ENCODE peak calls at places on chromosomes 11 and 22, in five cellular contexts. K is neural crest cell, V is dorsolateral prefrontal cortex, B is cardiac muscle cell, M is fibroblast of pulmonary artery. Z is an unnamed sample.

GRCh38 chr11:30281476-30282288 is 41.2 kb upstream of the ARL14EP start:
- DNase-seq in M (no peak), B (no peak), V (no peak), K (no peak), Z (no peak)

GRCh38 chr22:23306438-23306921 is 126.2 kb downstream of the BCR start:
- DNase-seq in M (peak; percentile 95), B (peak; percentile 86), V (no peak), K (no peak), Z (peak; percentile 66)

GRCh38 chr11:123475478-123475877 is 45.4 kb downstream of the GRAMD1B start:
- DNase-seq in V (no peak), B (peak; percentile 65), M (peak; percentile 77), K (peak; percentile 10), Z (no peak)

GRCh38 chr11:43747130-43747802 is 66.7 kb downstream of the HSD17B12 start:
- DNase-seq in B (no peak), K (no peak), V (no peak), M (no peak), Z (no peak)

GRCh38 chr11:76668362-76669155 is 2.0 kb downstream of the LRRC32 start:
- DNase-seq in K (no peak), M (no peak), V (no peak), B (no peak), Z (no peak)

GRCh38 chr11:69000831-69001245 is 12.2 kb downstream of the MRGPRF start:
- DNase-seq in V (no peak), K (no peak), M (peak; percentile 85), B (peak; percentile 87), Z (no peak)

GRCh38 chr11:65766535-65766934 is 14.2 kb downstream of the AP5B1 start:
- DNase-seq in K (no peak), B (peak; percentile 72), V (no peak), M (no peak), Z (no peak)

GRCh38 chr11:19730373-19730772 is 17.7 kb downstream of the NAV2 start:
- DNase-seq in V (peak; percentile 67), B (no peak), M (no peak), K (no peak), Z (no peak)

GRCh38 chr22:38176170-38176741 is 5.4 kb downstream of the PLA2G6 start:
- DNase-seq in V (no peak), B (peak; percentile 89), K (no peak), M (peak; percentile 97), Z (no peak)

GRCh38 chr22:44151661-44152060 is 29.1 kb upstream of the PARVG start:
- DNase-seq in B (peak; percentile 94), M (peak; percentile 86), K (no peak), V (no peak), Z (no peak)

GRCh38 chr11:16000065-16000464 is 356.3 kb downstream of the SOX6 start:
- DNase-seq in K (no peak), M (peak; percentile 84), B (peak; percentile 85), V (no peak), Z (no peak)

GRCh38 chr11:91926967-91927366 is 297.7 kb upstream of the FAT3 start:
- DNase-seq in V (no peak), K (no peak), B (peak; percentile 16), M (peak; percentile 50), Z (no peak)

GRCh38 chr11:108960498-108960897 is 295.6 kb downstream of the DDX10 start:
- DNase-seq in B (no peak), M (no peak), V (peak; percentile 38), K (no peak), Z (no peak)

GRCh38 chr11:108959874-108960273 is 295.0 kb downstream of the DDX10 start:
- DNase-seq in V (no peak), K (no peak), B (no peak), M (no peak), Z (no peak)

GRCh38 chr11:108961095-108961494 is 296.2 kb downstream of the DDX10 start:
- DNase-seq in M (no peak), B (no peak), K (no peak), V (no peak), Z (no peak)

GRCh38 chr11:108959124-108959761 is 294.4 kb downstream of the DDX10 start:
- DNase-seq in M (no peak), K (no peak), B (no peak), V (no peak), Z (no peak)

GRCh38 chr11:108958446-108959123 is 293.7 kb downstream of the DDX10 start:
- DNase-seq in V (no peak), M (peak; percentile 50), B (peak; percentile 43), K (no peak), Z (no peak)
- TF ChIP-seq CTCF in V (no peak), M (no peak), B (no peak), K (no peak), Z (no peak)

DNA sequence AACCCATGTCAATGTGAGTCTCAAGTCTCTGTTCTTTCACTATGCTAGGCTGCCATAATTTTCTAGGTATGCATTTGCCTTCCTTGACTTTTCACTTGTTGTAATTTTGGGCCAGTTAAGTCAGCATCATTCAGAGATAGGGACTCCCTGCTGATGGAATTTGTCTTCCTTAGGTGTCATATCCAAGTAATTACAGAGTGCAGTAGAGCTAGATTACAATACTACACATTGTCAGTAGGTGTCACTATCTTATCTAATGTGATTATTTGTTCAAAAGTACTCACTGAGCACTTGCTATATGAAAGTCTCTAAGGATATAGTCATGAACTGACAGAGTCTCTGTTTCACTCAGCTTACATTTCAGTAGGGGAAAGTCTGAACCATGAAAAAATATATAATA is 25.0 kb upstream of the SYN3 start:
- DNase-seq in B (no peak), V (no peak), K (no peak), M (no peak), Z (no peak)
- TF ChIP-seq CTCF in B (no peak), V (no peak), K (peak; percentile 27), M (no peak), Z (peak; percentile 30)

GRCh38 chr11:67545280-67545679 is 22.0 kb upstream of the CABP2 start:
- DNase-seq in B (peak; percentile 21), M (no peak), K (no peak), V (no peak), Z (no peak)
- TF ChIP-seq CTCF in B (no peak), M (no peak), K (no peak), V (no peak), Z (no peak)

GRCh38 chr11:44957051-44957515 is 6.4 kb upstream of the TP53I11 start:
- DNase-seq in M (no peak), K (peak; percentile 38), B (peak; percentile 19), V (no peak), Z (no peak)
- TF ChIP-seq CTCF in M (no peak), K (no peak), B (no peak), V (no peak), Z (no peak)

GRCh38 chr11:90373971-90374370 is 151.1 kb upstream of the CHORDC1 start:
- DNase-seq in M (no peak), K (no peak), B (no peak), V (no peak), Z (no peak)
- TF ChIP-seq CTCF in M (no peak), K (peak; percentile 27), B (no peak), V (no peak), Z (peak; percentile 53)

DNA sequence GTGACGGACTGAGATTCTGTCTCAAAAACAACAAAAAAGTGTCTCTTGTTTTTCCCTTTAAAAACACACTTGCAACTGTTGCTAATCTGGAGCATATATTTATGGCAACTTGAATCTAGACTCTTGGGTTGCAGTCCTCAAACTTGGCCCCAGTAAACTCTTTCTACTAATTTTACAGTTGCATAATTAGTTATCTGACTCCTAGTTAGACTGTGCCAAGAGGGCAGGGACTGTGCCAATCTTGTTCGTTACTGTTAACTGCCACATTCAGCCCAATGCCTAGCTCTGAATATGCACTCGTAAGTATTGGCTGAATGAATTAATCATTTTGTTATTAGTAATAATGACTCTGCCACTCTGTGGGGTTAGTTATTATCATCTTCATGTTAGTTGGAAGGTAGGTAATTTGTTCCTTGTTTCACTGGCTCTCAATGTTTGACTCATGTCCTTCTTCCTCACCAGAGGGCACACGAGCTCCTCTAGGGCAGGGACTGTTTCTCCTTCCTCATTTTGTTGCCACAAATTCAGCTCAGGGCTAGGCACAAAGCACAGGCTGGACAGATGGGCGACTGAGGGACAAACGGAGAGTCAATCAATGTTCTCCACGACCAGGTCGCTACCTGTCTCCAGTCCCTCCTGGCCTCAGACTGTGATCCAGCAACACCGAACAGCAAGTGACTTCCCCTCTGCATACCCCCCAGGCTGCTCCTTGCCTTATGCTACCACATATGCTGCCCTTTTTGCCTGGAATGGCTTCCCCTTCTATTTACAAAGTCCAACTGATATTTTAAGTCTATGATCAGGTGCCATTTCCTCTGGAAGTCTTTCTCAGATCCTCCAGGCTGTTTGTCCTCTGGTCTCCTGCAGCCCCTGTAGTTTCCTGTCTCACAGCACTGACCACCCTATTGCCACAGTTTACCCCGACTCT is 9.0 kb downstream of the CLPB start:
- DNase-seq in K (no peak), B (no peak), M (no peak), V (no peak), Z (no peak)
- TF ChIP-seq CTCF in K (no peak), B (no peak), M (no peak), V (no peak), Z (no peak)

DNA sequence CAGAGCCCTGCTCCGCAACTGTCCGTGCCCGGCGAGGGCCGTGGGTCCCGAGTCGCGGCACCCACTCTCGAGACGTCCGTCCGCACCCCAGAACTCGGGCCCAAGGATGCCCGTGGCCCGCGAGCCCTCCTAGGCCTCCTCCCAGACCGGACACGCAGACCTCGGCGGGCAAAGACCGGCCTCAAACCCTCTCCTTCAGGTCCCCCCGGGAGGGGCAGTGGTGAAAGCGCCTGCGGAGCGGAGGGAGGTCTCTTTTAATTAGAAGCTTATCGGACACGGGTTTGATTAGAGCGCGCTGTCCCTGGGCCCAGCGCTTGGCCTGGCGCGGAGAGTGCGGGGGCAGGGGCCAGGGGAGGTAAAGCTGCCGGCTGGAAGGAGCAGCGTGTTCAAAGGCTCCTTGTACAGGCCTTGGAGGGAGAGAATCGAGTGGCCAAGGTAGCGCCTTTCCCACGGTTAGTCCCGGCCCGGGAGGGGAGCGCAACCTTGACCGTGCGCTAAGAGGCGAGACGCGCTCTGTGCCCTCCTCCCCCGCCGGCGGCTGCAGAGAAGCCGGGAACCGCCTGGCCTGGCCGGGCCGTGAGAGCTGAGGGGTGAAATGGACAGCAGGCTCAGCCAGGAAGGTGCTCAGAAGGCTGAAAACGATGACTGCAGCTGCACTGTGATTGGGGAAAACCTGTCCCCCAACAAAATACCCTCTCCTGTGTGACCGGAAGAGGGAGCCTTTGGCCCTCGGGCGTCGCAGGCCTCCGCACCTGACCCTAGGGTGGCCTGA is 4.6 kb downstream of the WT1 start:
- DNase-seq in M (peak; percentile 66), V (no peak), K (peak; percentile 5), B (peak; percentile 56), Z (no peak)
- TF ChIP-seq CTCF in M (peak; percentile 29), V (no peak), K (peak; percentile 40), B (peak; percentile 23), Z (peak; percentile 40)